ENCODE peak calls at places on chromosomes 2 and 18, in four cellular contexts. N is CD8-positive, alpha-beta T cell; Y is ovary; C is mesenchymal stem cell. F is an unnamed sample. For H3K9me3 and H3K36me3, the result is how much of the 10 kb centered on the place peaks cover.

GRCh38 chr2:159797468-159798375 is at the start of gene CD302:
- DNase-seq in Y (peak), C (peak), N (peak), F (peak)

GRCh38 chr2:161165266-161165665 is 5.0 kb downstream of the TANK start:
- DNase-seq in C (peak), N (no peak), Y (no peak), F (no peak)

GRCh38 chr2:164693390-164693789 is 72.1 kb upstream of the GRB14 start:
- DNase-seq in N (no peak), Y (no peak), C (no peak), F (no peak)

GRCh38 chr2:65092791-65093190 is 36.6 kb downstream of the CEP68 start:
- DNase-seq in C (no peak), N (no peak), Y (no peak), F (no peak)

GRCh38 chr2:149953627-149954026 is 366.1 kb upstream of the MMADHC start:
- DNase-seq in N (no peak), Y (no peak), C (no peak), F (no peak)

GRCh38 chr18:37471619-37472018 is 94.0 kb downstream of the CELF4 start:
- DNase-seq in N (no peak), C (no peak), Y (no peak), F (no peak)

GRCh38 chr2:240502430-240503121 is 55.2 kb downstream of the ANKMY1 start:
- DNase-seq in C (no peak), N (no peak), Y (no peak), F (no peak)

GRCh38 chr2:239896075-239896474 is 129.1 kb downstream of the NDUFA10 start:
- DNase-seq in C (no peak), Y (no peak), N (no peak), F (no peak)

GRCh38 chr2:23541453-23542334 is 156.7 kb downstream of the KLHL29 start:
- DNase-seq in N (no peak), Y (no peak), C (peak), F (no peak)

GRCh38 chr2:232659359-232659758 is 26.0 kb downstream of the EFHD1 start:
- DNase-seq in C (no peak), Y (no peak), N (no peak), F (no peak)

GRCh38 chr2:88874063-88874657 is 182.7 kb downstream of the RPIA start:
- DNase-seq in N (peak), C (peak), Y (no peak), F (peak)

GRCh38 chr2:98552499-98553179 is 55.7 kb downstream of the COA5 start:
- DNase-seq in C (peak), N (no peak), Y (no peak), F (no peak)

GRCh38 chr18:2845175-2845574 is 1.6 kb upstream of the EMILIN2 start:
- DNase-seq in Y (no peak), N (no peak), C (no peak), F (no peak)

GRCh38 chr18:2846241-2846637 is 567 bp upstream of the EMILIN2 start:
- DNase-seq in Y (no peak), C (peak), N (no peak), F (no peak)

GRCh38 chr18:2847341-2848144 is 737 bp downstream of the EMILIN2 start:
- DNase-seq in Y (peak), N (peak), C (peak), F (peak)

GRCh38 chr18:2848145-2848878 is 1.5 kb downstream of the EMILIN2 start:
- DNase-seq in N (no peak), Y (no peak), C (peak), F (no peak)

GRCh38 chr18:2846638-2847340 is at the start of gene EMILIN2:
- DNase-seq in Y (peak), N (peak), C (peak), F (peak)
- H3K4me3 ChIP-seq in Y (peak), N (peak), C (peak), F (peak)

GRCh38 chr2:132479140-132479539 is 62.5 kb downstream of the GPR39 start:
- DNase-seq in C (no peak), N (no peak), Y (no peak), F (no peak)

GRCh38 chr2:132477436-132477835 is 60.8 kb downstream of the GPR39 start:
- DNase-seq in N (no peak), C (no peak), Y (no peak), F (no peak)

GRCh38 chr2:132475615-132476014 is 59.0 kb downstream of the GPR39 start:
- DNase-seq in N (no peak), C (no peak), Y (no peak), F (no peak)

GRCh38 chr2:132478669-132479068 is 62.1 kb downstream of the GPR39 start:
- DNase-seq in N (no peak), C (no peak), Y (no peak), F (no peak)

DNA sequence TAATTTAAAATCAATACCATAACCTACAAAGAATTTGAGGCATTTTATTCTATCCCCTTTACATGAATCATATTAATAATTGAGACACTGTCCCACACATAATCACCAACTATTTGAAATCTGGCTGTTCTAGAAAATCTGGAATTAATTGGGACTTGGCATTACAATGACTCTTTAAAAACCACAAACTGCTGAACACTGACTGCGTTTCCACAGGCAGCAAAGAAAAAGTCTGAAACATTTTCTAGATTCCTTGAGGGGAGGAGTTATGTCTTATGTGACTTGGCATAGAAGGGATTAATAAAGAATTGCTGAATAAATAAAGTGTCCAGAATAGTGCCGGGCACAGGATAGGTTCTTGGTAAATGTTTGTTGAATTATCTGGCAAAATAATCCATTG is 61.4 kb downstream of the GPR39 start:
- DNase-seq in Y (no peak), N (no peak), C (no peak), F (no peak)
- H3K9me3 ChIP-seq in Y (under half), N (under half), C (under half), F (under half)

GRCh38 chr2:237035781-237036352 is 49.8 kb upstream of the COPS8 start:
- DNase-seq in Y (no peak), N (no peak), C (no peak), F (no peak)
- H3K36me3 ChIP-seq in Y (under half), N (under half), C (under half), F (under half)

GRCh38 chr2:218310853-218311542 is 18.7 kb upstream of the TMBIM1 start:
- DNase-seq in Y (no peak), N (no peak), C (no peak), F (no peak)
- H3K4me3 ChIP-seq in Y (no peak), N (no peak), C (no peak), F (no peak)

GRCh38 chr2:63300835-63301234 is 250.2 kb downstream of the OTX1 start:
- DNase-seq in N (no peak), Y (no peak), C (no peak), F (no peak)
- H3K9me3 ChIP-seq in N (under half), Y (under half), C (half or more), F (under half)

GRCh38 chr2:215378045-215378444 is 57.8 kb downstream of the FN1 start:
- DNase-seq in C (no peak), N (no peak), Y (no peak), F (no peak)
- H3K36me3 ChIP-seq in C (half or more), N (under half), Y (under half), F (half or more)